ENCODE peak calls at places on chromosomes 6 and 20, in ten cellular contexts. M is body of pancreas; O is right lobe of liver; Z is left ventricle myocardium inferior; H is adipocyte; R is CD8-positive, alpha-beta memory T cell; G is IMR-90; I is heart right ventricle; C is lung; B is aorta. T is an unnamed sample. For H3K4me1, the result is how much of the 10 kb centered on the place peaks cover.

GRCh38 chr6:44733146-44733545 is 345.6 kb downstream of the CDC5L start:
- DNase-seq in G (no peak), I (no peak), C (no peak), R (no peak), B (no peak), O (no peak), H (no peak), M (no peak), Z (no peak), T (no peak)

GRCh38 chr6:80967618-80968017 is 784.9 kb downstream of the TENT5A start:
- DNase-seq in G (no peak), Z (no peak), I (no peak), M (no peak), R (no peak), O (no peak), B (no peak), C (no peak), H (no peak), T (no peak)

GRCh38 chr6:83536034-83536646 is 23.8 kb downstream of the PRSS35 start:
- DNase-seq in O (no peak), R (no peak), B (peak), Z (no peak), M (peak), G (peak), C (no peak), H (peak), I (no peak), T (no peak)

GRCh38 chr6:161476711-161477110 is 202.8 kb upstream of the AGPAT4 start:
- DNase-seq in C (no peak), G (no peak), Z (no peak), M (peak), I (peak), O (no peak), B (no peak), R (no peak), H (no peak), T (no peak)

GRCh38 chr6:63347599-63347998 is 27.8 kb upstream of the LGSN start:
- DNase-seq in G (peak), Z (no peak), R (no peak), O (no peak), B (no peak), C (no peak), H (peak), I (no peak), M (no peak), T (no peak)

GRCh38 chr6:105844275-105844848 is 241.8 kb upstream of the PRDM1 start:
- DNase-seq in M (no peak), H (no peak), G (peak), B (peak), O (no peak), R (no peak), C (no peak), I (peak), Z (peak), T (no peak)

GRCh38 chr6:87907521-87907920 is 140.1 kb upstream of the SPACA1 start:
- DNase-seq in M (no peak), G (peak), Z (no peak), O (no peak), C (no peak), R (no peak), B (no peak), I (no peak), H (no peak), T (no peak)

GRCh38 chr20:44736170-44737021 is 9.3 kb upstream of the KCNK15 start:
- DNase-seq in G (peak), Z (no peak), O (peak), H (peak), M (peak), R (no peak), B (no peak), I (peak), C (peak), T (no peak)

GRCh38 chr6:48733581-48733980 is 622.6 kb upstream of the PTCHD4 start:
- DNase-seq in Z (no peak), C (no peak), G (peak), H (peak), M (no peak), B (no peak), O (no peak), I (no peak), R (no peak), T (no peak)

GRCh38 chr20:61925555-61926252 is 140.0 kb downstream of the TAF4 start:
- DNase-seq in B (no peak), O (peak), R (peak), H (no peak), Z (no peak), C (no peak), M (no peak), G (peak), I (no peak), T (no peak)

GRCh38 chr20:49287555-49288249 is 9.8 kb upstream of the ZNFX1 start:
- DNase-seq in O (no peak), G (peak), R (no peak), H (peak), I (no peak), M (no peak), B (no peak), Z (no peak), C (no peak), T (no peak)

GRCh38 chr6:136967874-136968752 is 46.0 kb downstream of the SLC35D3 start:
- DNase-seq in M (peak), R (peak), G (peak), H (peak), B (peak), O (peak), I (peak), Z (peak), C (peak), T (peak)

GRCh38 chr6:138428943-138429616 is 25.1 kb downstream of the HEBP2 start:
- DNase-seq in H (peak), I (no peak), O (no peak), G (peak), B (no peak), C (no peak), R (no peak), Z (no peak), M (peak), T (no peak)

GRCh38 chr20:16821211-16822089 is 73.3 kb downstream of the OTOR start:
- DNase-seq in H (peak), G (peak), C (no peak), I (no peak), Z (no peak), O (no peak), M (peak), R (no peak), B (no peak), T (no peak)

GRCh38 chr6:21360353-21360752 is 233.2 kb upstream of the SOX4 start:
- DNase-seq in C (no peak), H (no peak), G (no peak), M (peak), Z (no peak), O (no peak), I (no peak), R (no peak), B (no peak), T (no peak)

GRCh38 chr20:25300496-25301170 is 52.7 kb downstream of the PYGB start:
- DNase-seq in G (peak), B (no peak), M (no peak), H (peak), I (no peak), O (no peak), Z (no peak), R (no peak), C (no peak), T (no peak)

GRCh38 chr6:148736779-148737412 is 9.9 kb upstream of the UST start:
- DNase-seq in B (no peak), C (no peak), M (no peak), G (no peak), O (no peak), R (no peak), Z (no peak), H (no peak), I (no peak), T (no peak)

GRCh38 chr20:49705358-49705757 is 8.3 kb downstream of the B4GALT5 start:
- DNase-seq in H (no peak), I (no peak), Z (no peak), R (peak), C (no peak), O (no peak), M (no peak), G (no peak), B (no peak), T (no peak)

GRCh38 chr6:13863699-13864155 is 49.4 kb upstream of the MCUR1 start:
- DNase-seq in H (no peak), C (no peak), M (no peak), I (no peak), G (no peak), R (no peak), Z (no peak), O (no peak), B (no peak), T (no peak)

GRCh38 chr6:43953794-43954310 is 173.4 kb downstream of the MRPL14 start:
- DNase-seq in O (no peak), Z (peak), I (peak), G (no peak), H (peak), C (no peak), M (peak), R (no peak), B (no peak), T (no peak)

GRCh38 chr6:157240059-157240959 is 83.0 kb downstream of the TMEM242 start:
- DNase-seq in Z (no peak), M (peak), G (peak), O (peak), B (peak), I (no peak), H (no peak), C (no peak), R (no peak), T (no peak)

GRCh38 chr6:11653028-11653583 is 115.6 kb downstream of the TMEM170B start:
- DNase-seq in B (peak), H (peak), M (peak), I (peak), C (no peak), G (peak), O (no peak), Z (no peak), R (no peak), T (no peak)

GRCh38 chr6:35042451-35042850 is 98.7 kb downstream of the TCP11 start:
- DNase-seq in R (no peak), C (no peak), B (no peak), I (no peak), M (no peak), Z (no peak), G (no peak), H (no peak), O (no peak), T (no peak)

GRCh38 chr6:92559002-92559401 is 860.4 kb downstream of the EPHA7 start:
- DNase-seq in M (no peak), I (no peak), G (no peak), C (no peak), O (no peak), B (no peak), Z (no peak), H (no peak), R (no peak), T (no peak)

GRCh38 chr6:109472132-109472995 is 10.7 kb downstream of the ZBTB24 start:
- DNase-seq in H (no peak), C (no peak), R (no peak), Z (no peak), G (no peak), O (no peak), I (no peak), B (no peak), M (no peak), T (no peak)

GRCh38 chr20:63829598-63829942 is 1.5 kb downstream of the ZBTB46 start:
- DNase-seq in G (no peak), B (no peak), H (peak), C (no peak), Z (no peak), R (no peak), I (no peak), M (no peak), O (no peak), T (no peak)
- H3K4me1 ChIP-seq in G (under half), B (under half), H (under half), C (under half), Z (half or more), R (under half), I (half or more), M (under half), O (under half), T (under half)

GRCh38 chr20:19811231-19811630 is 53.2 kb downstream of the RIN2 start:
- DNase-seq in Z (no peak), C (no peak), G (no peak), O (no peak), B (no peak), R (no peak), M (no peak), H (no peak), I (no peak), T (no peak)

GRCh38 chr20:19812696-19813095 is 54.6 kb downstream of the RIN2 start:
- DNase-seq in I (no peak), Z (no peak), M (no peak), B (no peak), H (no peak), O (no peak), R (no peak), G (no peak), C (no peak), T (no peak)

GRCh38 chr20:19813839-19814238 is 55.8 kb downstream of the RIN2 start:
- DNase-seq in B (no peak), H (no peak), O (no peak), C (no peak), R (no peak), M (no peak), G (peak), I (no peak), Z (no peak), T (no peak)

GRCh38 chr20:19814241-19814640 is 56.2 kb downstream of the RIN2 start:
- DNase-seq in C (no peak), I (no peak), M (no peak), H (no peak), G (no peak), R (no peak), Z (no peak), O (no peak), B (no peak), T (no peak)

GRCh38 chr20:19812056-19812455 is 54.0 kb downstream of the RIN2 start:
- DNase-seq in G (peak), M (no peak), B (no peak), O (no peak), I (no peak), Z (no peak), C (no peak), H (peak), R (no peak), T (no peak)
- H3K4me1 ChIP-seq in G (under half), M (under half), B (under half), O (under half), I (half or more), Z (half or more), C (under half), H (under half), R (under half), T (under half)

DNA sequence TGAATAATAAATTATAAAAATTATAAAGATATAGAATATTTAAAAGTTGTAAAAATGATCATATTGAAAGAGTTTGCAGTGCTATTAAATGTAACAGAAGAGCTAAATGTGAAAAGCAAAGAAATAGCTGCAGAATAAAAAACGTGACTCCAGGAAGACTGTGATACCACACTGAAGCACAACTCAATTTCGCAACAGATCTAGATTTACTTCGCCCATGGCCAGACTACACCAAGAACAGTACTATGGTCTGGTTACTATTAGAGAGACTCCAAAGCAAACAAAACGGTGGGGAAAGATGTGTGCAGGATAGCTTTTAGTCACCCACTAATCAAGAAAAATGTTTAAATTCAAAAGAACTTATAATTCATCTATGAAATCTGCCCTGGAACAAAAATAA is 1.9 kb downstream of the CHD6 start:
- DNase-seq in O (no peak), I (no peak), C (no peak), G (peak), M (no peak), Z (no peak), H (peak), R (no peak), B (no peak), T (no peak)
- H3K4me1 ChIP-seq in O (under half), I (under half), C (under half), G (under half), M (under half), Z (half or more), H (under half), R (under half), B (under half), T (under half)

DNA sequence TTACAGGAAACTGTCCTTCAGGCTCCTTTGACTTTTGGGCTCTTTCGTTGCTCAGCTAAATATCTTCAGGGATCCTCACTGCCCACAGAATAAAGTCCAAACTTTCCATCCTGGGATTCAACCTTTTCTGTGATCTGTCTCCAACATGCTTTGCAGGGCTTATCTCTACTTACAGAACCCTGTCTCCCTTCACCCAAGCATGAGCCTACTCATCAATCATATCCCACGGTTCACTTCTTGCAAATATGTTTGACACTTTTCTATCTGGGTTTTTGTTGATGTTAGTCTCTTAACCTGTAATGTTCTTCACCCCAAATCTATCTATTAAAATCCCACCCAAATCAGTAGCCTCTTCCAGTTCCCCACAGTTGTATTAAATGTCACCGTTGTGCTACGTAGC is 327.3 kb upstream of the RNF24 start:
- DNase-seq in Z (no peak), O (no peak), I (no peak), B (no peak), R (no peak), M (no peak), C (no peak), G (no peak), H (no peak), T (no peak)
- H3K4me1 ChIP-seq in Z (under half), O (under half), I (under half), B (under half), R (under half), M (under half), C (under half), G (under half), H (under half), T (under half)

GRCh38 chr6:89567635-89568390 is 70.7 kb downstream of the LYRM2 start:
- DNase-seq in H (no peak), O (peak), Z (no peak), G (no peak), M (no peak), R (no peak), I (no peak), B (no peak), C (peak), T (no peak)

GRCh38 chr6:89563866-89564265 is 74.7 kb downstream of the LYRM2 start:
- DNase-seq in I (no peak), C (no peak), Z (no peak), O (no peak), B (no peak), R (no peak), M (no peak), G (no peak), H (no peak), T (no peak)

GRCh38 chr6:89566930-89567634 is 71.5 kb downstream of the LYRM2 start:
- DNase-seq in I (no peak), G (no peak), B (no peak), O (no peak), M (no peak), Z (no peak), R (no peak), H (no peak), C (no peak), T (no peak)

GRCh38 chr6:89564752-89565427 is 73.7 kb downstream of the LYRM2 start:
- DNase-seq in G (no peak), M (no peak), O (no peak), R (no peak), H (peak), C (no peak), Z (no peak), B (no peak), I (no peak), T (no peak)

DNA sequence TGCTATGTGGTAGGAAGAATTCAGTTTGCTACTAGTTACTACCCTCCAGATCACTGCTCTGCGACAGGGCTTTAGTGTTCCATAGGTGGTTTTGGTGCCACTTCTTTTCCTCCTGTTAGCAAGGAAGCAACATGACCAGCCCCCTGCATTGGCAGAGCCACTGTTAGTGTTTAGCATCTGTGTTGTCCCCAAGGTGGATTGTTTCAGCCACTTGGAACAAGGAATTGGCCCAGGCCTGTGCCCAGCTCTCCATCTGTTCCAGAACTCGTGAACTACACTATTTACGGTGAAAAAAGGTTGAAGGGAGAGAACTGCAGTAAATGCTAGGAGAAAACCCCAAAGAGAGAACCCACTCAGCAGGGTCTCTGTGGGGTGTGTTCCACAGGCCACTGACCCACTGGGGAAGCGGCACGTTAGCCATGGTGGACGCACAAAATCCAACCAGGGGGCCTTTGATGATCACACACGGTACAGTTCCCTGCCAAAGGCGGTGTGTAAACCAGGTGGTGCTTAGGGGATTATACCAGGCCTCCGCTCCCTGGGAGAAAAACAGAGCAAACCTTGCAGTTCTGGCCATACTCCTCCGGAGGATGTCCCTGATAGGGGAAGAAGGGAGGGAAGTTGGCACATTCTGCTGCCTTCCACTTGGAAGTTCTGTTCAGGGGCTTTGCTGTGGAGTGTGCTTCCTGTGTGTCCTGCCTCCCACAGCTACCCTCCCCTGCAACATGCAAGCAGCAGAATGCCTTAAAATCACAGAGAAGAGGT is 72.4 kb downstream of the LYRM2 start:
- DNase-seq in Z (no peak), O (no peak), R (no peak), C (no peak), B (no peak), G (no peak), H (no peak), M (no peak), I (no peak), T (no peak)
- H3K4me1 ChIP-seq in Z (under half), O (under half), R (under half), C (under half), B (under half), G (under half), H (under half), M (under half), I (under half), T (under half)

DNA sequence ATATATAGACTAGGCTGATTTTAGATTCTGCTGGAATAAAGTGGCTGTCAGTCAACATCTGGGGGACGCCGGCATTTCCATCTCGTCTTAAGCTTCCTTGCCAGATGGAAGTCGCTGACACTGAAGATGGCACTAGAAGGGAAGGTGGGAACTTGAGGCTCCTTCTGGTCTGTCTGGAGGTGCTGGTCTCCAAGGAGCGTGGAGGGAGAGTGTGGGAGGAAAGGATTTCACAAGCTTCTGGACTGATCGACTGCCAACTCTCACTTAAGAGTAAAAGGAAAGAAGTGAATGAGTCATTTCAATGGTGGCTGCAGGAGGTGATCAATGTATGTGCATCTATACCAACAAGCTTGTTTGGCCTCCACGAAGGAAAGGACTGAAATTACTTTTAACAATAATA is 40.4 kb downstream of the DUSP22 start:
- DNase-seq in G (peak), Z (no peak), B (peak), M (no peak), R (no peak), I (no peak), C (no peak), H (peak), O (no peak), T (no peak)
- H3K4me1 ChIP-seq in G (under half), Z (under half), B (under half), M (under half), R (under half), I (half or more), C (under half), H (under half), O (under half), T (under half)

GRCh38 chr6:149885888-149886287 is 12.0 kb downstream of the RAET1E start:
- DNase-seq in Z (no peak), B (no peak), H (no peak), M (no peak), I (no peak), R (no peak), C (no peak), G (no peak), O (no peak), T (no peak)
- H3K4me1 ChIP-seq in Z (under half), B (under half), H (under half), M (under half), I (under half), R (under half), C (under half), G (under half), O (under half), T (under half)

T was measured in effector memory CD4-positive, alpha-beta T cell.